ENCODE peak calls at places on chromosomes 11 and 22, in six cellular contexts. I is OCI-LY7, N is IMR-90, D is A549, T is H9, B is mammary epithelial cell. L is an unnamed sample.

GRCh38 chr11:102560555-102561011 is 30.0 kb upstream of the MMP7 start:
- DNase-seq in I (peak), N (peak), D (no peak), T (no peak), B (peak), L (peak)

GRCh38 chr11:124674168-124674517 is 439 bp downstream of the SPA17 start:
- DNase-seq in I (no peak), N (no peak), D (peak), T (no peak), B (no peak), L (no peak)

GRCh38 chr11:111115890-111116289 is 129.6 kb upstream of the POU2AF2 start:
- DNase-seq in I (no peak), N (no peak), D (no peak), T (no peak), B (no peak), L (no peak)

GRCh38 chr22:22037740-22038139 is 55.2 kb upstream of the TOP3B start:
- DNase-seq in I (no peak), N (peak), D (no peak), T (no peak), B (no peak), L (no peak)

GRCh38 chr11:99069831-99070444 is 49.2 kb downstream of the CNTN5 start:
- DNase-seq in I (no peak), N (no peak), D (no peak), T (peak), B (peak), L (no peak)

GRCh38 chr11:115459563-115459962 is 44.7 kb downstream of the CADM1 start:
- DNase-seq in I (no peak), N (peak), D (no peak), T (no peak), B (no peak), L (no peak)

GRCh38 chr11:107999759-108000455 is 8.8 kb upstream of the CUL5 start:
- DNase-seq in I (peak), N (peak), D (peak), T (peak), B (peak), L (peak)

GRCh38 chr11:1852885-1853284 is at the start of gene LSP1:
- DNase-seq in I (peak), N (no peak), D (no peak), T (no peak), B (no peak), L (no peak)

GRCh38 chr22:49551446-49551845 is 276.2 kb downstream of the BRD1 start:
- DNase-seq in I (no peak), N (no peak), D (no peak), T (no peak), B (no peak), L (peak)

GRCh38 chr11:11972942-11973341 is 35.5 kb downstream of the DKK3 start:
- DNase-seq in I (no peak), N (no peak), D (no peak), T (no peak), B (no peak), L (no peak)
- H3K4me2 ChIP-seq in I (no peak), N (no peak), D (no peak), T (no peak), B (no peak), L (peak)

DNA sequence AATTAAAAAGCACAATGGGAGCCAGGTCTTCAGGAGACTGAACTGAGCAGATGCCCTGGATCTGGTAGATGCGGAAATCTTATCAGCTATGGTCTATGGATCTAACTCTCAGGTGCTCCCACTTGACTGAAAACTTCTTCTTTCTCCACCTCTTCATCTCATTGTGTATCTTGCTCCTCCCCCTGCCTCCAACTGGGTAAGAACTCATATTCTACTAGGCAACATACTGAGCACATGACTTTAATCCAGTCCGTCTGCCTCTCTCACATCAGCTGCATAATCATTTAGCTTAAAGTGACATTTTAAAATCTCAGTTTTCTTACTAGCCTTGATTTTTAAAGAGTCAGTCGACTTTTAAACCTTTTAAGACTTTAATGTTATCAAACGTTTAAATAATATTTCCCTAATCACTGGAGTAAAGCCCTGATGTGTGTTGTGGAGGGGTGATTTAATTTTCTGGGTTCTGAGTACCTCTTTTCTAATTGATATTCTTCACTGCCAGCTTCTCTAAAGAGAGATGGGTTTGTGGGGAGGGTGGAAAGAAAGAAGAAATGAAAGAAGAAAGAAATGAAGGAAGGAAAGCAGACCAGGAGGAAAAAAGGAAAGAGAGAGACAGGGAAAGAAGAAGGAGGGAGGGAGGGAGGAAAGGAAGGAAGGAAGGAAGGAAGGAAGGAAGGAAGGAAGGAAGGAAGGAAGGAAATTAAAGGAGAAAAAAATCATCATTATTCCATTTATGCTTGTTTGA is 592.8 kb upstream of the ARHGAP42 start:
- DNase-seq in I (no peak), N (no peak), D (no peak), T (no peak), B (no peak), L (no peak)
- H3K4me2 ChIP-seq in I (no peak), N (no peak), D (no peak), T (no peak), B (no peak), L (no peak)

DNA sequence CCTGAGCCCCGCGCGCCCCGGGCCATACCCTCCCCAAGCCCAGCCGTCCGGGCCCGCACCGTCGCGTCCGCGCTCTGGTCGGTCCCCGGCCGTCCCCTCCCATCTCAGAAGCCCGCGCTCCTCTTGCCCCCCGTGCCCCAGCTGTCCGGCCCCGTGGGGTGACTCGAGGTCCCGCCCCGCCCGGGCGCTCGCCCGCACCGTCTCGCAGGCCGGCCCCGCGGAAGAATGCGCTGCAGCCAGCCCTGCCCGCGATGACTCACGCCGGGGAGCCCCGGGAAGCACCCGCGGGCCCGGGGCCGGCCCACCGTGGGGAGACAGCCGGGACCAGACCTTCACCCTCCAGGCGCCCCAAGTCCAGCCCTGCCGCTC is 275 bp upstream of the PHLDA2 start:
- DNase-seq in I (no peak), N (peak), D (peak), T (no peak), B (peak), L (peak)
- H3K4me2 ChIP-seq in I (no peak), N (peak), D (peak), T (peak), B (peak), L (peak)

GRCh38 chr22:35409783-35410662 is 10.1 kb downstream of the MCM5 start:
- DNase-seq in I (peak), N (no peak), D (no peak), T (no peak), B (no peak), L (peak)
- H3K4me2 ChIP-seq in I (peak), N (no peak), D (no peak), T (no peak), B (no peak), L (no peak)

DNA sequence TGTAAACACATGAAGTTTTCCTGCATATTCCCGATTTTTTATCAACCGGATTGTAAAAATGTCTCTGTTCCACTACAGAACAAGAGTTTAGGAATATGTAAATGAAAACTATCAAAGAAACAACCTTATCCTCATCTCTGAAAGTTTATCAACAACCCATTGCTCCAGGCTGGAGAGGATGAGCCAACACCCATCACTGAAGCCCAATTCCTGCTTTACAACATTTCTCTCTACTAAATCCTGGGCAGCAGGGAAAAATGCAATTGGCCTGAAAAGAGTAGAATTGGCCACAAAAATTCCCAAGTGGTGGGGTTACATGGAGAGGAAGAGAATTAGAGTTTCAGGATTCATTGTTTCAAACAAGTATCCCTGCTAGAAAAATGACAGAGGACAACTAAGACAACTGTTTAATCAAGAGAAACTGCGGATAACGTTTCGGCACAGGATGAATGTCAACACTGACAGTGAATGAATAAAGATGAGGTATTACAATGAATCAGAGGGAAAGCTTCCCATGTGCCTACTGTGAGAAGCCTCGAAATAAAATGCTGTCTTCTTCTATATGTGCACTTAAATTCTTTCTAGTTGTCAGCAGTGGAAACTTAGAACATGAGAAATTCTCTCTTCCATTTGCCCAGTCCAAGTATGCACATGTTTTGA is 317.3 kb upstream of the ANO3 start:
- DNase-seq in I (no peak), N (no peak), D (no peak), T (no peak), B (peak), L (no peak)
- H3K4me2 ChIP-seq in I (no peak), N (no peak), D (no peak), T (no peak), B (no peak), L (no peak)

DNA sequence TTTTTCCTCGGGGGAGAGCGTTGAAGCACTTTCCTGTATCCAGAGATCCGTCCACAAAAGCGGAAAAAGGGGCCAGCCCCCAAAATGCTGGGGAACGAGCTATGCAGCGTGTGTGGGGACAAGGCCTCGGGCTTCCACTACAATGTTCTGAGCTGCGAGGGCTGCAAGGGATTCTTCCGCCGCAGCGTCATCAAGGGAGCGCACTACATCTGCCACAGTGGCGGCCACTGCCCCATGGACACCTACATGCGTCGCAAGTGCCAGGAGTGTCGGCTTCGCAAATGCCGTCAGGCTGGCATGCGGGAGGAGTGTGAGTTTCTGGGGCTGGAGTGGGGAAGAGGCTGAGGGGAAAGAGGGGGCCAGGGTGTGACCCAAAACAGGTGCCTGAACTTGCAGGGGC is 2.6 kb downstream of the NR1H3 start:
- DNase-seq in I (no peak), N (no peak), D (no peak), T (no peak), B (no peak), L (no peak)
- H3K4me2 ChIP-seq in I (no peak), N (no peak), D (no peak), T (no peak), B (no peak), L (no peak)

GRCh38 chr11:7903940-7904339 is 27.1 kb downstream of the OR10A6 start:
- DNase-seq in I (no peak), N (no peak), D (no peak), T (no peak), B (no peak), L (no peak)
- H3K4me2 ChIP-seq in I (no peak), N (no peak), D (no peak), T (peak), B (peak), L (no peak)

DNA sequence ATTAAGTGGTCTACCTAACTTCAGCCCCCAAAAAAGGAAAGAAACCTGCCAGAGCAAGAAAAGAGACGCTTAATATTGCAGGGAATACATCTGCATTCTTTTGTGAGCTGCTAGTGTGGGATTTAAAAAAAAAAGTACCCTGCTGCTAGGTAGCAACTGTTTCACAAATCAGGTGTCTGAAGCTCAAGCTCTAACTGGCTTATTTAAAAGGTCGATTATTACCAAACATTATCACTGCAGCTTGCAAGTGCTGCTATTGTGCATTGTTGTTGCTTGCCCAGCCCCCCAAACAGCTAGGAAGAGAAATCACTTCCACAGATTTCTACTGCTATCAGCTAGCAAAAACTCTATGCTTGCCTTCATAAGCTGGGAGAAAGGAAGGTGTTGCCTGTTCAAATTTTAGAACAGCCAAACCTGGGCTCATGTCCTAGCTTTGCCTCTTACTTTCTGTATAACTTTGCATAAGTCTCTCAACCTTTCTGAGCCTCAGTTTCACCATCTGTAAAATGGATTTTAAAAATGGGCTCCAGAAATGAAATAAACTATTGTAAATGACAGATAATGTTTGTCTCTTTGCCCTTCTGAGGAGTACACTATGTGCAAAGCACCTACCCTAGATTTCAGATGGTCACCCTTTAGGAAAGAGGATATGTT is 68.9 kb downstream of the FAM168A start:
- DNase-seq in I (no peak), N (no peak), D (no peak), T (no peak), B (no peak), L (no peak)
- H3K4me2 ChIP-seq in I (no peak), N (no peak), D (peak), T (no peak), B (peak), L (peak)

GRCh38 chr11:62498492-62499286 is 47.9 kb downstream of the AHNAK start:
- DNase-seq in I (no peak), N (no peak), D (no peak), T (no peak), B (no peak), L (no peak)
- H3K4me2 ChIP-seq in I (no peak), N (no peak), D (no peak), T (no peak), B (no peak), L (no peak)

GRCh38 chr11:120510406-120511115 is 987 bp upstream of the GRIK4 start:
- DNase-seq in I (no peak), N (no peak), D (no peak), T (no peak), B (no peak), L (peak)
- H3K4me2 ChIP-seq in I (no peak), N (no peak), D (peak), T (no peak), B (no peak), L (no peak)

L was measured in osteoblast.